ENCODE peak calls at places on chromosomes 3 and 15, in six cellular contexts. N is mesenchymal stem cell, A is brain microvascular endothelial cell, F is NCI-H748 treated with DMSO at 0.1 percent for 48 hours, B is activated T-cell treated with anti-CD3 and anti-CD28 coated beads for 48 hours, X is B cell. D is an unnamed sample.

GRCh38 chr3:42443292-42443691 is 32.9 kb upstream of the LYZL4 start:
- DNase-seq in N (no peak), A (no peak), F (no peak), B (no peak), X (no peak), D (peak)

GRCh38 chr3:61663728-61664492 is 102.5 kb downstream of the PTPRG start:
- DNase-seq in N (peak), A (peak), F (no peak), B (no peak), X (no peak), D (no peak)

GRCh38 chr3:20401253-20401652 is 215.2 kb upstream of the SGO1 start:
- DNase-seq in N (no peak), A (peak), F (no peak), B (no peak), X (no peak), D (no peak)

GRCh38 chr15:79007066-79007465 is 62.2 kb upstream of the CTSH start:
- DNase-seq in N (peak), A (peak), F (no peak), B (no peak), X (peak), D (no peak)

GRCh38 chr15:22978691-22979068 is 1.5 kb downstream of the CYFIP1 start:
- DNase-seq in N (peak), A (no peak), F (no peak), B (no peak), X (no peak), D (no peak)

GRCh38 chr3:7779331-7779730 is 722.3 kb upstream of the LMCD1 start:
- DNase-seq in N (peak), A (no peak), F (no peak), B (no peak), X (no peak), D (no peak)

GRCh38 chr3:143832433-143832832 is 15.8 kb downstream of the SLC9A9 start:
- DNase-seq in N (no peak), A (peak), F (no peak), B (no peak), X (no peak), D (no peak)

GRCh38 chr3:62502315-62503300 is 129.3 kb upstream of the FEZF2 start:
- DNase-seq in N (no peak), A (no peak), F (no peak), B (no peak), X (no peak), D (no peak)

GRCh38 chr3:97037294-97037943 is 223.0 kb downstream of the EPHA6 start:
- DNase-seq in N (no peak), A (no peak), F (peak), B (no peak), X (no peak), D (no peak)